ENCODE peak calls at places on chromosomes 13 and 19, in nine cellular contexts. J is tibial nerve, T is heart right ventricle, M is HCT116, Y is breast epithelium, Z is uterus, U is HepG2, V is dorsolateral prefrontal cortex, D is adrenal gland. E is an unnamed sample.

GRCh38 chr13:35889560-35889959 is 241.6 kb downstream of the DCLK1 start:
- DNase-seq in J (no peak), T (no peak), M (no peak), Y (no peak), Z (no peak), U (no peak), V (no peak), D (no peak), E (no peak)

GRCh38 chr13:46392967-46393366 is 5.9 kb upstream of the RUBCNL start:
- DNase-seq in J (no peak), T (no peak), M (no peak), Y (no peak), Z (no peak), U (no peak), V (no peak), D (no peak), E (no peak)

GRCh38 chr19:57803265-57803593 is 11.5 kb downstream of the ZNF552 start:
- DNase-seq in J (no peak), T (no peak), M (no peak), Y (no peak), Z (no peak), U (no peak), V (no peak), D (no peak), E (no peak)

GRCh38 chr19:55353803-55354697 is 469 bp downstream of the COX6B2 start:
- DNase-seq in J (no peak), T (peak), M (peak), Y (no peak), Z (peak), U (no peak), V (no peak), D (peak), E (no peak)

GRCh38 chr13:45121421-45121820 is 1.1 kb downstream of the GTF2F2 start:
- DNase-seq in J (no peak), T (no peak), M (peak), Y (no peak), Z (no peak), U (peak), V (no peak), D (no peak), E (no peak)

GRCh38 chr19:7676854-7677253 is at the start of gene MCEMP1:
- DNase-seq in J (no peak), T (no peak), M (no peak), Y (no peak), Z (no peak), U (no peak), V (no peak), D (no peak), E (no peak)

GRCh38 chr19:35879770-35880317 is 11.5 kb downstream of the APLP1 start:
- DNase-seq in J (peak), T (peak), M (peak), Y (peak), Z (peak), U (peak), V (peak), D (peak), E (peak)

GRCh38 chr19:3804429-3804828 is 18.2 kb upstream of the MATK start:
- DNase-seq in J (no peak), T (no peak), M (no peak), Y (no peak), Z (no peak), U (no peak), V (no peak), D (no peak), E (no peak)

GRCh38 chr13:44906230-44906629 is 83.0 kb downstream of the NUFIP1 start:
- DNase-seq in J (no peak), T (no peak), M (no peak), Y (no peak), Z (no peak), U (no peak), V (no peak), D (no peak), E (no peak)

GRCh38 chr13:103303078-103303651 is 236.9 kb upstream of the SLC10A2 start:
- DNase-seq in J (no peak), T (no peak), M (no peak), Y (no peak), Z (no peak), U (no peak), V (no peak), D (no peak), E (no peak)

GRCh38 chr13:37868691-37869505 is 674 bp downstream of the TRPC4 start:
- DNase-seq in J (no peak), T (no peak), M (no peak), Y (no peak), Z (no peak), U (no peak), V (no peak), D (no peak), E (no peak)

GRCh38 chr13:107586216-107586615 is 629.1 kb downstream of the LIG4 start:
- DNase-seq in J (no peak), T (no peak), M (no peak), Y (no peak), Z (no peak), U (no peak), V (no peak), D (no peak), E (no peak)

GRCh38 chr19:11942843-11943108 is 17.9 kb downstream of the ZNF700 start:
- DNase-seq in J (no peak), T (no peak), M (no peak), Y (no peak), Z (no peak), U (no peak), V (no peak), D (no peak), E (no peak)

GRCh38 chr19:43782311-43782660 is 1.5 kb upstream of the KCNN4 start:
- DNase-seq in J (no peak), T (no peak), M (no peak), Y (no peak), Z (no peak), U (no peak), V (no peak), D (no peak), E (no peak)

GRCh38 chr19:9953802-9954542 is 17.7 kb upstream of the OLFM2 start:
- DNase-seq in J (no peak), T (no peak), M (no peak), Y (no peak), Z (no peak), U (no peak), V (no peak), D (no peak), E (no peak)

GRCh38 chr13:38141792-38142191 is 207.9 kb upstream of the UFM1 start:
- DNase-seq in J (no peak), T (no peak), M (no peak), Y (no peak), Z (no peak), U (no peak), V (no peak), D (no peak), E (no peak)

GRCh38 chr13:19984430-19985218 is 26.1 kb downstream of the ZMYM2 start:
- DNase-seq in J (no peak), T (no peak), M (peak), Y (no peak), Z (no peak), U (peak), V (no peak), D (no peak), E (no peak)

GRCh38 chr19:43561144-43561970 is 14.0 kb downstream of the XRCC1 start:
- DNase-seq in J (no peak), T (no peak), M (no peak), Y (no peak), Z (no peak), U (no peak), V (no peak), D (no peak), E (no peak)

DNA sequence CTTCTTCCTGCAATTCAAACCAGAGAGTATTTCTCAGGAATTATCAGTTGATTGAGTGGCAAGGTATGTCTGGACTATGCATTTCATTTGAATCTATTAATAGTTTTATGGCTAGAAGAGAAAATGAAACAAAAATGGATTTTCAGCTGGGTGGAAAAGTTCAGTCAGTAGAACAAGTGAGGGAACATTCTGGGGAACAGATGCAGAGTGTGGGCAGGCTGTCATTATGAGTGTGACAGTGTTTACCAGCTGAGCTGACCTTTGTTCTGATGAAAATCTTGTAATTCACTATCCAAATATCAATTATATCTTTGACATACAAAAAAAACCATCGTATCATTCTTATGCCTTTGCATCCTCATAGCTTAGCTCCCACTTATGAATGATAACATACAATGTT is 2.6 kb upstream of the CLC start:
- DNase-seq in J (no peak), T (no peak), M (no peak), Y (no peak), Z (no peak), U (no peak), V (no peak), D (no peak), E (no peak)
- H3K27ac ChIP-seq in J (no peak), T (no peak), M (no peak), Y (no peak), Z (no peak), U (no peak), V (no peak), D (no peak), E (no peak)

GRCh38 chr13:40599722-40600121 is 66.7 kb downstream of the FOXO1 start:
- DNase-seq in J (no peak), T (no peak), M (no peak), Y (no peak), Z (no peak), U (no peak), V (no peak), D (no peak), E (no peak)
- H3K4me3 ChIP-seq in J (no peak), T (no peak), M (no peak), Y (no peak), Z (no peak), U (no peak), V (no peak), D (no peak), E (no peak)

DNA sequence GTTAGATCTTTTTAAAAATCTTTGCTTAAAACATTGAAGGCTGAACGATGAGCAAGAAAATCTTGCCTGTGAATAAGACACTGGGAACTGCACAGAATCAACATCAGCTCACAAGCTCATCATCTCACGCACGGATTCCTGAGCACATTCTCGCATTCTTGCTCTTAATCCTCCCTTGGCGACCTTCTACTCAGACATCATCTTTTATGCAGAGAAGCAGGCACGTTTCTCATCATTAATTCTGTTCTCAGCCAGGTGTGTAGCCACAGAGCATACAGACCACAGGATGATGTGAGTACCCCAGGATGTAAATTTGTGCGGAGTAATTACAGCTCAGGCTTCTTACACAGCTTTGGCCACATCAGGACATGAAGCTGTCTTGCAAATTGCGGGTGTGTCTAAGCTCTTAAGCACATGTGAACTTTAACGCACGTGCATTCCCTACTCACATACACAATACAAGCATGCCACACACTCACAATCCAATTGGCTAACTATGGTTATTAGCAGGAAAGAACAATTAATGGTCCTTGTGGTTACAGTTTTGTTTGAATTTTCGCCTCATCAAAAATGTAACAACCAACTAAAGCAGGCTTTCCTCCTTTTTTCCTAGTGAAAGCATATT is 36.5 kb upstream of the SACS start:
- DNase-seq in J (no peak), T (no peak), M (no peak), Y (no peak), Z (no peak), U (no peak), V (no peak), D (no peak), E (no peak)
- H3K27ac ChIP-seq in J (no peak), T (no peak), M (no peak), Y (no peak), Z (no peak), U (no peak), V (no peak), D (no peak), E (no peak)

GRCh38 chr13:48976677-48977625 is 1.2 kb downstream of the FNDC3A start:
- DNase-seq in J (peak), T (no peak), M (no peak), Y (no peak), Z (no peak), U (peak), V (no peak), D (no peak), E (no peak)

GRCh38 chr13:48978942-48979601 is 3.4 kb downstream of the FNDC3A start:
- DNase-seq in J (no peak), T (no peak), M (no peak), Y (no peak), Z (no peak), U (no peak), V (no peak), D (no peak), E (no peak)

GRCh38 chr13:48983331-48983730 is 7.6 kb downstream of the FNDC3A start:
- DNase-seq in J (no peak), T (no peak), M (no peak), Y (no peak), Z (no peak), U (no peak), V (no peak), D (no peak), E (no peak)

GRCh38 chr13:48977973-48978372 is 2.3 kb downstream of the FNDC3A start:
- DNase-seq in J (no peak), T (no peak), M (no peak), Y (no peak), Z (no peak), U (no peak), V (no peak), D (no peak), E (no peak)

GRCh38 chr13:48979892-48980291 is 4.2 kb downstream of the FNDC3A start:
- DNase-seq in J (no peak), T (no peak), M (no peak), Y (no peak), Z (no peak), U (no peak), V (no peak), D (no peak), E (no peak)
- H3K4me3 ChIP-seq in J (no peak), T (no peak), M (no peak), Y (no peak), Z (no peak), U (no peak), V (no peak), D (no peak), E (no peak)

DNA sequence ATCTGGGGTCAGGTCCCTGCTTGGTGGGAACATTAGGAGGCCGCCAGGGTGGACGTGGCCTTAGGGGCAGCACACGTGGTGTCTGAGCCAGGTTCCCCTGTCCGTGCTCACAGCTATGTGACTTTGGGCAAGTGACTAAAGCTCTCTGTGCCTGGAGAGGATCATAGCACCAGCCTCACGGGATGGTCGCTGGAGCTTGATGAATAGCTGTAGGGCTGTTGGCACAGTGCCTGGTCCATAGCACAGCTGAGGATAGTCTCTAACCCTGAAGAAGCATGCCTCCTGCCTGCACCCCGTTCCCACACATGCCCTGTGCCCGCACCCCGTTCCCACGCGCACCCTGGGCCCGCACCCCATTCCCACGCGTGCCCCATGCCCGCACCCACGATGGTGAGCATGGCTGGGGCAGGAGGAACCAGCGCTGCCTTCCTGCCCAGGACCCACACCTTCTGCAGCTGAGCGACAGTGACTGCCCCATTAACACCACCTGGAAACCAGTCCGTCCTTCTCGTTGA is 63.7 kb upstream of the F7 start:
- DNase-seq in J (no peak), T (peak), M (no peak), Y (no peak), Z (no peak), U (no peak), V (no peak), D (no peak), E (no peak)
- H3K27ac ChIP-seq in J (no peak), T (no peak), M (no peak), Y (no peak), Z (no peak), U (no peak), V (peak), D (no peak), E (no peak)

DNA sequence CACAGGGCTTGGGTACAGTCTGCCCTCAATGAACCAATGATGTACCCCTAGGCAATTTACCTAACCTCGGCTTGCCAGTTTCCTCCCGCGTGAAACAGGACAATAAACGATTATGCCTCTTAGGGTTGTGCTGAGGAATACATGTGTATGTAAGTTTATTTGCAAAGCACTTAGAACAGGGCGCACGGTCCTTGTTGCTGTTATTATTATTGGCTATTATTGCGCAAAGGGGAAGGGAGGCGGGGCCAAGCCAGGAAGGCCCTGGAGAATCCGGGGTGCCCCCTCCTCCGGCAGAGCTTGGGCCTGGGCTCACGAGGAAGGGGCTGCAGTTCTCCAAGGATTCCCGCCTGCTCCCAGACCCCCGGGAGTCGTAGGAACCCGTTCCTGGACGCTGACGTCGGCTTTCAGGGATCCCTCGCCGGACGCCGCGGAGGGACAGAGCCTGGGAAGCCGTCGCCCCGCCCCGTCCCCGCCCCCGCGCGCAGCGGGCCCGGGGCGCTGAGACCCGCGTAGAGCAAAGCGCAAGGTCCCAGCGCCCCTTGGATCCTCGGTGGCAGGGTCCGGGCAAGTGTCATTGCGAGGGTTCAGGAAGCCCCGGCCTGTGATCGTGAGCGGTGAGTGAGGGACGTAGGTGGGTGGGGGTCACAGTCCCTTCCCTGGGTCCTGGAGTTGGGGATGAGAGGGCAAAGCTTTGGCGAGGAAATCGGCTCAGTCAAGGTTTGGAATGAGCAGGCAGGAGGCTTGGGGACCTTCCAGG is at the start of gene TMEM91:
- DNase-seq in J (peak), T (peak), M (no peak), Y (no peak), Z (peak), U (no peak), V (no peak), D (peak), E (no peak)
- H3K4me3 ChIP-seq in J (peak), T (peak), M (no peak), Y (peak), Z (peak), U (peak), V (peak), D (peak), E (peak)

DNA sequence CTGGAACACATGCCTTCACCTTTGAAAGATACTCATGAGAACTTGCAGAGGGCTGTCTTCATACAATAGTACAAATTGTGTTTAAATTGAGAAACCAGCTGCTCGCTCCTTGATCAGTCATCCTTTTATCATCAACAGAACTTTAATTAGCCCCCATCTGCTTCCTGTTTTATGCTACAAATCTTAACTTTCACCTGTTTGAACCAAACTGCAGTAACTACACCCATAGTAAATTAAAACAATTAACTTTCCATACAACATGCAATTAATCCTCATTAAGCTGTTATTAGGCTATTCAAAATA is 85.2 kb downstream of the FOXO1 start:
- DNase-seq in J (no peak), T (no peak), M (no peak), Y (no peak), Z (no peak), U (no peak), V (no peak), D (no peak), E (no peak)
- H3K27ac ChIP-seq in J (no peak), T (no peak), M (no peak), Y (no peak), Z (peak), U (no peak), V (no peak), D (no peak), E (no peak)

GRCh38 chr13:105979586-105979985 is 555.9 kb downstream of the EFNB2 start:
- DNase-seq in J (no peak), T (no peak), M (no peak), Y (no peak), Z (no peak), U (no peak), V (no peak), D (no peak), E (no peak)
- H3K4me3 ChIP-seq in J (no peak), T (no peak), M (no peak), Y (no peak), Z (no peak), U (no peak), V (no peak), D (no peak), E (no peak)

DNA sequence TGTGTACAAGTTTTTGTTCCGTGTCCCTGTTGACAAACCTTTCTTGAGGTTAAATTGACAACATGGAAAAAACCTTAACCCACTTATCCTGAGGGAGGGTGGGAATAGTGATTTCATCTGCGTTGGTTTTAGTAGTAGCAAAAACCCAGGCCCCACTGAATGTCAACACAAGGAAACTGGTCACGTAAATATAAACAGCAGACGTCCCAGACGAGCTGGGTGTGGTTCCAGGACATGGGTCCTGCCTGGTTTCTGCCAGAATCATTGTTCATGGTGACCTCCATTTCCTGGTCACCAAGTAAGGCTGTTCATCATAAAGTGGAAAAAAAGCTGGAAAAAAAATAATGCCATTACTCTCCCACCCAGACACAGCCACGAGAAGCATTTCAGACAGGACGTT is 16.9 kb upstream of the F2RL3 start:
- DNase-seq in J (no peak), T (no peak), M (no peak), Y (no peak), Z (no peak), U (no peak), V (no peak), D (no peak), E (no peak)
- H3K27ac ChIP-seq in J (no peak), T (peak), M (no peak), Y (peak), Z (no peak), U (no peak), V (peak), D (no peak), E (peak)